ENCODE peak calls at places on chromosomes 16 and 17, in ten cellular contexts. B, H, Z, F, C, A, U, V, G and I are unnamed samples.

GRCh38 chr17:14622622-14623101 is 321.8 kb downstream of the HS3ST3B1 start:
- DNase-seq in C (no peak), B (no peak), A (no peak), U (no peak), Z (no peak), H (no peak), V (no peak), G (no peak), F (no peak), I (no peak)

GRCh38 chr16:57263585-57264351 is 18.7 kb downstream of the ARL2BP start:
- DNase-seq in G (no peak), H (no peak), U (no peak), F (no peak), Z (no peak), C (no peak), V (no peak), A (no peak), B (no peak), I (no peak)

GRCh38 chr16:79316004-79316458 is 284.5 kb downstream of the MAF start:
- DNase-seq in A (no peak), B (no peak), G (no peak), U (no peak), C (no peak), H (no peak), F (no peak), V (no peak), Z (no peak), I (no peak)

GRCh38 chr17:15278381-15278780 is 13.3 kb upstream of the PMP22 start:
- DNase-seq in Z (no peak), G (no peak), A (no peak), C (no peak), V (no peak), B (no peak), F (no peak), U (no peak), H (no peak), I (no peak)

GRCh38 chr16:61165797-61166196 is 870.4 kb downstream of the CDH8 start:
- DNase-seq in V (no peak), C (no peak), Z (no peak), G (no peak), F (no peak), U (no peak), H (no peak), B (no peak), A (no peak), I (no peak)

GRCh38 chr16:23869052-23869451 is 33.3 kb downstream of the PRKCB start:
- DNase-seq in A (no peak), H (no peak), U (no peak), Z (no peak), V (no peak), B (no peak), F (no peak), C (no peak), G (no peak), I (no peak)

GRCh38 chr16:629289-630023 is 1.3 kb upstream of the WFIKKN1 start:
- DNase-seq in U (peak; percentile 29), G (peak; percentile 32), V (no peak), Z (no peak), F (no peak), B (no peak), A (no peak), C (peak; percentile 84), H (no peak), I (no peak)

GRCh38 chr17:27218719-27219488 is 75.0 kb upstream of the WSB1 start:
- DNase-seq in Z (no peak), C (no peak), V (no peak), G (no peak), B (no peak), H (no peak), F (peak; percentile 88), A (no peak), U (no peak), I (no peak)

DNA sequence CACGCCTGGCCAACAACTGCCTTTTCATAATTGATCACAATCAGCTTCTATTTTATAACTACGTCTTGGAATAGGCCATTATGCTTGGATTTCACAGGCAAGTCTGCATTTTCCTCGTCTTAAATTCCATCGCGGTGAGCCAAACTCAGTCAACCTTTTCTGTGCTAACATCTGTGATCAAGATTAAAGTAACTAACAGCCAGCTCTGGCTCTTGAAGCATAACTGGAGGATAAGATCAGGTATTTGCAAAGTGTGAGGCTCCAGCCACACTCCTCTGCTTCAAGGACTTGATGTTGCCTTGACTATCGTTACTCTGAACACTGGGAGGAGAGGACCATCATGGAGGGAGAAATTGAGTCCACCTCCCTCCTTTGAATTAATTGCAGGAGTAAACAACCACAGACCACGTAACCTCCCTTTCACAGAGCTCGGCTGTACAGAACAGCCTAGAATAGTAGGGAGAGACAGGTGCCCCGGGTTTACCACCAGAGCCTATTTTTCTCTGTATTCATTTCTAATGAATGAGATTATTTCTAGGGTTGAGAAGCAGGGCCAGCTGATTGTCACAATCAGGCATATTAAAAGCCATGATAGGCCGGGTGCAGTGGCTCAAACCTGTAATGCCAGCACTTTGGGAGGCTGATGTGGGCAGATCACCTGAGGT is 143.0 kb downstream of the XYLT1 start:
- DNase-seq in C (no peak), U (no peak), G (no peak), Z (no peak), A (peak; percentile 65), H (no peak), B (no peak), F (no peak), V (no peak), I (no peak)
- H3K4me1 ChIP-seq in C (peaks cover 20% of the 10 kb centered on the region), U (no peaks in the 10 kb centered on the region), G (peaks cover 4% of the 10 kb centered on the region), Z (peaks cover 25% of the 10 kb centered on the region), A (peaks cover 27% of the 10 kb centered on the region), H (peaks cover 6% of the 10 kb centered on the region), B (peaks cover 4% of the 10 kb centered on the region), F (no peaks in the 10 kb centered on the region), V (no peaks in the 10 kb centered on the region), I (no peaks in the 10 kb centered on the region)

DNA sequence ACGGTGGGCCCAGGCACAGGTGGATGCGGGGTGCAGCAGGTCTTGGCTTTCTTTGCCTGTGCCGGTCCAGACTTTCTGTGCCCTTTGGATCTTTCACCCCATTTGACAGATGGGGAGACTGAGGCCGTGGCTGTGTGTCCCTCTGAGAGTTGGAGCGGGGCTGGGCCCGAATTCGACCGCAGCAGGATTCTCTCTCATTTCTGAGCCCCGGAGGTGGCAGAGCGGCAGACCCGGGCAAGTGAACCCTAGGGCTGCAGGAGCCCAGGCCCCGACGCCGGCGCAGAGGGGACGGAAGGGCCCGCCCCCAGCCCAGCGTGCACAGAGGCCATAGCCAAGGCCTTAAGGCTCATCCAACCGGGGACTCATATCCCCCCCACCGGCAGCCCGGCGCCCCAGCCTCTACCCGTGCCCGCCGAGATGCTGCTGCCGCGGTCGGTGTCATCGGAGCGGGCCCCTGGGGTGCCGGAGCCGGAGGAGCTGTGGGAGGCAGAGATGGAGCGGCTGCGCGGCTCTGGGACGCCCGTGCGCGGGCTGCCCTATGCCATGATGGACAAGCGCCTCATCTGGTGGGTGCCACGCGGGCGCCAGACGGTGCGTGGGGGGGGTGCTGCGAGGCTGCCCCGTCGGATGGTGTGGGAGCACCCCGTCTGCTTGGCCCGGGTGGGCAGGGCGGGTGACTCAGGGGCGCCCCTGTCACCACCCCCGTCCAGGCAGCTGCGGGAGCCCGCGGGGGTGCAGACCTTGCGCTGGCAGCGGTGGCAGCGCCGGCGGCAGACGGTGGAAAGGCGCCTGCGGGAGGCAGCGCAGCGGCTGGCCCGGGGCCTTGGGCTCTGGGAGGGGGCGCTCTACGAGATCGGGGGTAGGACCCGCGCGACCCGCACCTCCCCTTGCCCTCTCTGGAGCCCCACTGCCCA is 858 bp downstream of the TMC8 start:
- DNase-seq in U (no peak), F (peak; percentile 35), Z (peak; percentile 31), V (no peak), C (peak; percentile 18), H (no peak), G (no peak), A (no peak), B (no peak), I (no peak)
- H3K4me3 ChIP-seq in U (no peak overlapping the region), F (peak overlapping the region; percentile 74), Z (peak overlapping the region; percentile 36), V (no peak overlapping the region), C (no peak overlapping the region), H (peak overlapping the region; percentile 42), G (peak overlapping the region; percentile 49), A (peak overlapping the region; percentile 23), B (peak overlapping the region; percentile 48), I (peak overlapping the region; percentile 20)

DNA sequence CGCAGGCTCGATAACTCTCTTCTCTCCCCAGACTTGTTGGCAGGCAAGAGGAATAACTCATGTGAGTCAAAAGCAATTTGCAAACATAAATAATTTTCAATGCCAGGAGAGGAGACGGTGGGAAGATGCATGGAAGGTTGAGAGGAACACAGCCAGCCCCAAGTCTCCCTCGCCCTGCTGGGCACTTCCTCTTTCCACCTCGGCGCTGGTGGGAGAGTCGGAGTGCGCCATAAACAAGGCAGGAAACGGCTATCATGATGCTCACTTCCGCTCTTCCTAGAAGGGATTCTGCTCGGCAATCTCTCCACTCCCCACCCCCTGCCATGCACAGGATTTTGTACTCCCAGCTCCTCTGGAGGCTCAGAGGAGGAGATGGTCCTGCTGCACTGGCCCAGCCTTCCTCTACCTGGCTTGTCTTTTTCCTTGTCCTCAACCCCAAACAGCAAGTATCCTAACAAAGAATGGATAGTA is 13.0 kb downstream of the CBX4 start:
- DNase-seq in A (no peak), B (no peak), U (no peak), F (no peak), H (no peak), V (no peak), G (no peak), Z (no peak), C (no peak), I (no peak)
- H3K4me1 ChIP-seq in A (peaks cover 32% of the 10 kb centered on the region), B (peaks cover 30% of the 10 kb centered on the region), U (peaks cover 8% of the 10 kb centered on the region), F (no peaks in the 10 kb centered on the region), H (peaks cover 5% of the 10 kb centered on the region), V (no peaks in the 10 kb centered on the region), G (no peaks in the 10 kb centered on the region), Z (peaks cover 12% of the 10 kb centered on the region), C (peaks cover 3% of the 10 kb centered on the region), I (peaks cover 8% of the 10 kb centered on the region)

GRCh38 chr16:29708917-29709600 is 30.1 kb downstream of the QPRT start:
- DNase-seq in Z (no peak), F (no peak), B (no peak), C (no peak), U (no peak), V (no peak), H (no peak), A (no peak), G (no peak), I (no peak)

GRCh38 chr16:29712770-29713169 is 33.0 kb downstream of the C16orf54 start:
- DNase-seq in G (no peak), F (no peak), Z (no peak), V (no peak), U (no peak), A (no peak), C (no peak), H (no peak), B (no peak), I (no peak)

GRCh38 chr16:29714396-29714795 is 31.4 kb downstream of the C16orf54 start:
- DNase-seq in A (no peak), F (no peak), V (no peak), G (no peak), Z (no peak), U (no peak), C (no peak), H (no peak), B (no peak), I (no peak)

GRCh38 chr16:29714972-29715371 is 30.8 kb downstream of the C16orf54 start:
- DNase-seq in U (no peak), C (no peak), B (no peak), H (no peak), F (no peak), V (no peak), A (no peak), G (no peak), Z (no peak), I (no peak)

DNA sequence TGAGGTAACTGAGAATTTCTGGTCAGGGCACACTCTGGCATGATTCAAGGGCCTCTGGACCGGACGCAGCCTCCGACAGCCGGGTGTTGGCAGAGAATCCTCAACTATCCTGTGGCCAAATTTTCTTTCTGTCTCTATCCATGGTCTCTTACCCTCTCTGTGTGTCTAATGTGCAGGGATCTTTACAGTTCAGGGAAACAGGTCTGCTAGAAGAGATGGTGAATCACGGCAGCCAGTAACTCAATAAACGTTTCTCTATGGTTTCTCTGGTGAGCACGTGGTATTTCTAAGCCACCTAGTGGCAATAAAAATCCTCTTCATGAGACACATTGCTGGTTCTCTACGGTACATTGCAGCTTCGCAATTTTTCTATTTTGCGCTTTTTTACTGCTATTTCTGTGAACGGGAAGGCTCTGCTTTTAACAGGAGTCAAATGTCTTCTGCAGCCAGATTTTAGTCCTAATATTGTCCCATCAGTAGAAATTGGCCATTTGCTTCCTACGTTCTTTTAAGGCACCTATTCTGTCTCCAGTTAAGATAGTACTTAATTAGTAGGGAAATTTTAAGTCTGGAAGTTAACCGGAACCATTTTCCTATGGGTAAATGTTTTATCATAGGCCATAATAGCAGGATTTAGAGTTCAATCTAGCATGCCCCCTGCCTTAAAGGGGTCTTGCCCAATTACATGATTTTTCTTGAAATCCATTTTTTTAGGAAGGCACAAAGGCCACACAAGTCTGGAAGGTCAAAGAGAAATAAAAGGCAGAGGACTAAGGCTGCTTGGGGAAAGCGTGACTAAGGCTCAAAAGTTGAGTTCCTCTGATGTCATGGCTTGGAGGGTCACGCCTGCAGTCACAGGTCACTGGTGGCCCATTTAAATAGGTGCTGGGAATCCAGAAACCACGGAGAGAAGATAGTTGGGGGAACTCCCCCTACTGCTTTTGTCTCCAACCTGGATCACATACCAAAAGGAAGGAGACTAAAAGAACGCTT is 31.5 kb downstream of the QPRT start:
- DNase-seq in V (peak; percentile 41), B (no peak), U (peak; percentile 32), C (peak; percentile 53), G (no peak), H (peak; percentile 60), Z (no peak), F (peak; percentile 76), A (no peak), I (peak; percentile 56)
- H3K4me3 ChIP-seq in V (no peak overlapping the region), B (no peak overlapping the region), U (no peak overlapping the region), C (peak overlapping the region; percentile 4), G (peak overlapping the region; percentile 38), H (no peak overlapping the region), Z (no peak overlapping the region), F (no peak overlapping the region), A (no peak overlapping the region), I (no peak overlapping the region)